ENCODE peak calls at places on chromosomes 13 and 19, in four cellular contexts. S is colonic mucosa; R is psoas muscle; Z is CD4-positive, alpha-beta T cell. C is an unnamed sample.

GRCh38 chr13:36966404-36966803 is 32.7 kb downstream of the ALG5 start:
- DNase-seq in S (no peak), R (no peak), Z (no peak), C (no peak)

GRCh38 chr13:37870895-37871550 is 1.5 kb upstream of the TRPC4 start:
- DNase-seq in S (no peak), R (no peak), Z (no peak), C (no peak)

GRCh38 chr13:38872693-38873092 is 117.9 kb downstream of the STOML3 start:
- DNase-seq in S (no peak), R (peak; percentile 25), Z (peak; percentile 1), C (peak; percentile 57)

GRCh38 chr19:53467138-53467502 is 413 bp upstream of the ZNF813 start:
- DNase-seq in S (no peak), R (no peak), Z (no peak), C (peak; percentile 24)

GRCh38 chr19:18948075-18948975 is 7.3 kb upstream of the HOMER3 start:
- DNase-seq in S (no peak), R (no peak), Z (no peak), C (no peak)

GRCh38 chr19:46489445-46490272 is 6.0 kb downstream of the PNMA8B start:
- DNase-seq in S (no peak), R (peak; percentile 65), Z (no peak), C (no peak)

GRCh38 chr13:82833928-82834327 is 1048.3 kb downstream of the SLITRK1 start:
- DNase-seq in S (no peak), R (no peak), Z (no peak), C (no peak)

GRCh38 chr19:55118401-55118991 is 1.1 kb upstream of the PPP1R12C start:
- DNase-seq in S (peak; percentile 78), R (peak; percentile 54), Z (no peak), C (no peak)

GRCh38 chr13:113840541-113841354 is 23.1 kb downstream of the GAS6 start:
- DNase-seq in S (no peak), R (peak; percentile 10), Z (no peak), C (no peak)

GRCh38 chr13:112873851-112874750 is 94.9 kb upstream of the MCF2L start:
- DNase-seq in S (peak; percentile 70), R (peak; percentile 83), Z (no peak), C (peak; percentile 91)

GRCh38 chr13:26184791-26185250 is 37.3 kb downstream of the RNF6 start:
- DNase-seq in S (peak; percentile 77), R (peak; percentile 52), Z (peak; percentile 54), C (peak; percentile 67)

GRCh38 chr13:108948269-108948671 is 318.9 kb downstream of the MYO16 start:
- DNase-seq in S (no peak), R (no peak), Z (no peak), C (no peak)

GRCh38 chr19:33683881-33684549 is 62.3 kb downstream of the CHST8 start:
- DNase-seq in S (no peak), R (peak; percentile 29), Z (no peak), C (no peak)

GRCh38 chr13:99970761-99971575 is 599 bp downstream of the ZIC5 start:
- DNase-seq in S (peak; percentile 17), R (no peak), Z (no peak), C (no peak)

GRCh38 chr13:25046274-25046984 is 49.5 kb upstream of the PABPC3 start:
- DNase-seq in S (no peak), R (no peak), Z (no peak), C (peak; percentile 21)
- TF ChIP-seq CTCF in S (no peak), R (no peak), Z (no peak), C (no peak)

DNA sequence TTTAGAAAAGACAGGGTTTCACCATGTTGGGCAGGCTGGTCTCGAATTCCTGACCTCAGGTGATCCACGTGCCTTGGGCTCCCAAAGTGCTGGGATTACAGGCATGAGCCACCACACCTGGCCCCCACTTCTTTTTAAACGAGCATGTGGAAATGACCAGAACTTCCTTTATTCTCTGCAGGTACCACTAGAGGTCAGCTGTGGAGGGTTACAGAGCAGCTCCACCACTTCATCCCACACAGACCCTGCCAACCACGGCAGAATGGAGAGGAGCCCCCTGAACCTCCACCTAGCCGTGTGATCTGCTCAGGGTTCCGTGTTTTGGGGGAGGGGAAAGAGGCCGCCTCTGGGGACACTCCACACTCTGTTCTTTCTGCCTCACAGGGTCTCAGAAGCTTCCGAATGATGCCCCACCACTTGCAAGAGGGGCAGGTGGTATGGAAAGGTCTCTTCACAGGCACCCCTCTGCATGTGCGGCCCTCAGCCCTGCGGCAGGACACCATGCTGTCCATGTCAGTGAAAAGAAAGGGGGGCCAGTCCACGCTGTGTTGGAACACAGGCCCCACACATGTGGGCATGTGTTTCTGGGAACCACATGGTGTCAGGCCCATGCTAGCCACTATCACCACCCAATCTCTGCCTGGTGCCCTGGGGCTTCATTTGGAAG is 465.0 kb downstream of the TSHZ3 start:
- DNase-seq in S (no peak), R (no peak), Z (no peak), C (no peak)
- TF ChIP-seq CTCF in S (no peak), R (no peak), Z (no peak), C (no peak)

DNA sequence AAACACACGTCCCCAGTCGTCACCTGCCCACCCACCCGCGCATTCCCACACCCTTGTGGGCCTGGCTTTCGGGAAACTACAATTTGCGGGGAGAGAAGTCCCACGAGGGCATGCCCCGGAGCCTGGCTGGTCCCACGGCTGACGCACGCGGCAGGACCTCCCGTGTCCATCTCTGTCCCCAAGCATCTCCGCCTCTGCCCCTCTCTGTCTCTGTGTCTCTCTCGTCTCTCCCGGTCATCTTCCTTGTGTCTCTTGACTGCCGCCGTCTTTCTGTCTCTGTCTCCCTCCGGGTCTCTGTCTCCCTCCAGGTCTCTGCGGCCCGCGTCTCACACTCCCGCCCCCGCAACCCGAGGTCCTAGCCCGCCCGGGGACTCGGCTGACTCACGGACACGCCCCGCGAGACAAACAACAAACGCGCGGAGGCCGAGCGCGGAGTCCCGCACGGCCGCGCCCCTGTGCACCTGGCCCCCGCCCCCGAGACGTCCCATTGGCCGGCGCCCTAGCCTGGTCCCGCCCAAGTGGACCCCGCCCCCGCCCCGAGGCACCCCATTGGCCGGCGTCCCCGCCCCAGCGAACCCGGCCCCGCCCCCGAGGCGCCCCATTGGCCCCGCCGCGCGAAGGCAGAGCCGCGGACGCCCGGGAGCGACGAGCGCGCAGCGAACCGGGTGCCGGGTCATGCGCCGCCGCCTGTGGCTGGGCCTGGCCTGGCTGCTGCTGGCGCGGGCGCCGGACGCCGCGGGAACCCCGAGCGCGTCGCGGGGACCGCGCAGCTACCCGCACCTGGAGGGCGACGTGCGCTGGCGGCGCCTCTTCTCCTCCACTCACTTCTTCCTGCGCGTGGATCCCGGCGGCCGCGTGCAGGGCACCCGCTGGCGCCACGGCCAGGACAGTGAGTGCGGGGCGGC is at the start of gene FGF22:
- DNase-seq in S (peak; percentile 96), R (peak; percentile 96), Z (peak; percentile 98), C (peak; percentile 99)
- TF ChIP-seq CTCF in S (no peak), R (no peak), Z (no peak), C (no peak)

GRCh38 chr19:10826846-10827245 is 9.2 kb downstream of the TMED1 start:
- DNase-seq in S (no peak), R (no peak), Z (no peak), C (no peak)

GRCh38 chr19:10830370-10830769 is 5.6 kb downstream of the TMED1 start:
- DNase-seq in S (no peak), R (no peak), Z (no peak), C (no peak)

GRCh38 chr19:10830941-10831779 is 4.9 kb downstream of the TMED1 start:
- DNase-seq in S (no peak), R (no peak), Z (no peak), C (no peak)

GRCh38 chr19:10829967-10830366 is 6.0 kb downstream of the TMED1 start:
- DNase-seq in S (no peak), R (no peak), Z (no peak), C (no peak)

DNA sequence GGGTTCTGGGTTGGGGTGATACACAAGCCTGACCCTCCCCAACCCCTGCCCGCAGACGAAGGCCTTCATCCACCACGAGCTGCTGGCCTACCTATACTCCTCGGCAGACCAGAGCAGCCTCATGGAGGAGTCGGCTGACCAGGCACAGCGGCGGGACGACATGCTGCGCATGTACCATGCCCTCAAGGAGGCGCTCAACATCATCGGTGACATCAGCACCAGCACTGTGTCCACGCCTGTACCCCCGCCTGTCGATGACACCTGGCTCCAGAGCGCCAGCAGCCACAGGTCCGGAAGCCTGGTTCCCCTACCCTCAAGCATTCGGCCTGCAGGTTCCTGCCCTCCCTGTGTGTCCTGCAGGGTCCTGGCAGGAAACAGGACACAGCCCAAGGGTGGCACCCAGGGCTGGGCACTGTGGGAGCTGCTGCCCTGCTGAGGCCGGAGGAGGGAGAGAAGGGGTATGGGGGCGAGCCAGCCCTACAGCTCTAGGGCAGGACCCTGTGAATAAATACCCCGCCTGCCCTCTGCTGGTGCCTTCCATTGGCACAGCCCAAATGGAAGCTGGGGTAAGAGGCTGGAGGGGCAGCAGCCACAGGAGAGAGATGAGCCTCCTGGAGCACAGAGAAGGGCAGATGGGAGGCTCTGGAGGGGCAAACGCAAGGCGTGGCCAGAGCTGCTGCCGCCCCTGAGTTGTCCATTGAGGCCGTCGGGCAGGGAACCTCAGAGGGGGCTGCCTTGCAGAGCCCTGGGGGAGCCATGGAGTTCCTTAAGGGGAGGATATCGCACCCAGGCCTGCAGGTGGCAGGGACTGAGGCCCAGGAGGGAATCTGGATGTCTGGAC is 6.8 kb downstream of the TMED1 start:
- DNase-seq in S (no peak), R (no peak), Z (no peak), C (no peak)
- TF ChIP-seq CTCF in S (no peak), R (no peak), Z (no peak), C (peak; percentile 35)

GRCh38 chr19:7681336-7682174 is 922 bp downstream of the TRAPPC5 start:
- DNase-seq in S (peak; percentile 88), R (peak; percentile 77), Z (peak; percentile 71), C (peak; percentile 92)
- TF ChIP-seq CTCF in S (peak; percentile 43), R (peak; percentile 44), Z (peak; percentile 49), C (peak; percentile 77)

GRCh38 chr19:3801412-3802096 is 15.4 kb upstream of the MATK start:
- DNase-seq in S (peak; percentile 26), R (no peak), Z (peak; percentile 40), C (no peak)
- TF ChIP-seq CTCF in S (no peak), R (no peak), Z (no peak), C (no peak)

C was measured in GM13977.